ENCODE peak calls at places on chromosomes 13 and 19, in nine cellular contexts. H is ovary, C is thoracic aorta, P is left lung, B is neural progenitor cell, R is heart left ventricle, F is tibial nerve, S is GM23338, M is heart right ventricle. T is an unnamed sample.

GRCh38 chr13:43657485-43657884 is 129.3 kb downstream of the ENOX1 start:
- DNase-seq in H (no peak), C (no peak), P (no peak), B (no peak), R (no peak), F (no peak), S (no peak), M (no peak), T (no peak)

GRCh38 chr13:112145221-112146072 is 78.5 kb downstream of the SOX1 start:
- DNase-seq in H (no peak), C (no peak), P (no peak), B (no peak), R (no peak), F (no peak), S (no peak), M (no peak), T (no peak)

GRCh38 chr13:98345103-98345899 is 168.2 kb upstream of the RNF113B start:
- DNase-seq in H (no peak), C (no peak), P (no peak), B (no peak), R (no peak), F (no peak), S (no peak), M (no peak), T (no peak)

GRCh38 chr13:75530536-75530935 is 7.1 kb downstream of the COMMD6 start:
- DNase-seq in H (no peak), C (no peak), P (no peak), B (no peak), R (no peak), F (no peak), S (no peak), M (no peak), T (no peak)

GRCh38 chr19:480016-480855 is 16.1 kb upstream of the MADCAM1 start:
- DNase-seq in H (peak), C (peak), P (peak), B (peak), R (peak), F (peak), S (peak), M (peak), T (peak)

GRCh38 chr19:23415561-23416191 is 20.4 kb upstream of the ZNF91 start:
- DNase-seq in H (no peak), C (no peak), P (peak), B (peak), R (peak), F (no peak), S (peak), M (peak), T (no peak)

GRCh38 chr19:7737215-7737614 is 5.3 kb upstream of the CLEC4G start:
- DNase-seq in H (no peak), C (no peak), P (no peak), B (no peak), R (no peak), F (no peak), S (peak), M (no peak), T (no peak)

GRCh38 chr19:38183227-38183914 is 40.7 kb downstream of the DPF1 start:
- DNase-seq in H (peak), C (no peak), P (no peak), B (peak), R (peak), F (no peak), S (peak), M (peak), T (peak)

GRCh38 chr19:38665950-38666661 is 18.7 kb downstream of the ACTN4 start:
- DNase-seq in H (peak), C (no peak), P (no peak), B (peak), R (peak), F (peak), S (peak), M (peak), T (no peak)

GRCh38 chr13:113547248-113547971 is 37.1 kb upstream of the TFDP1 start:
- DNase-seq in H (peak), C (no peak), P (peak), B (no peak), R (no peak), F (no peak), S (no peak), M (no peak), T (no peak)

GRCh38 chr13:84607614-84608013 is 725.3 kb upstream of the SLITRK1 start:
- DNase-seq in H (peak), C (peak), P (no peak), B (no peak), R (peak), F (no peak), S (no peak), M (no peak), T (peak)

GRCh38 chr13:48304132-48304876 is 753 bp downstream of the RB1 start:
- DNase-seq in H (peak), C (no peak), P (no peak), B (peak), R (peak), F (no peak), S (no peak), M (peak), T (peak)

GRCh38 chr13:77516342-77516789 is 19.1 kb upstream of the SCEL start:
- DNase-seq in H (no peak), C (no peak), P (no peak), B (no peak), R (no peak), F (no peak), S (peak), M (no peak), T (peak)

GRCh38 chr19:30722801-30723200 is 350.6 kb downstream of the ZNF536 start:
- DNase-seq in H (no peak), C (no peak), P (no peak), B (no peak), R (no peak), F (no peak), S (no peak), M (no peak), T (no peak)

GRCh38 chr19:44202470-44202869 is 9.9 kb upstream of the ZNF227 start:
- DNase-seq in H (no peak), C (no peak), P (no peak), B (no peak), R (no peak), F (no peak), S (no peak), M (no peak), T (peak)

GRCh38 chr13:111938743-111939142 is 128.2 kb upstream of the SOX1 start:
- DNase-seq in H (no peak), C (no peak), P (no peak), B (no peak), R (no peak), F (no peak), S (no peak), M (no peak), T (no peak)

GRCh38 chr13:94776956-94777355 is 64.6 kb upstream of the SOX21 start:
- DNase-seq in H (no peak), C (no peak), P (no peak), B (no peak), R (no peak), F (no peak), S (no peak), M (no peak), T (no peak)

GRCh38 chr19:12833747-12834417 is 497 bp downstream of the RTBDN start:
- DNase-seq in H (no peak), C (no peak), P (peak), B (peak), R (no peak), F (no peak), S (peak), M (peak), T (no peak)

GRCh38 chr13:58619396-58620113 is 988.0 kb downstream of the PCDH17 start:
- DNase-seq in H (no peak), C (no peak), P (no peak), B (peak), R (no peak), F (no peak), S (no peak), M (no peak), T (no peak)

GRCh38 chr13:76630629-76631028 is 255.6 kb downstream of the KCTD12 start:
- DNase-seq in H (no peak), C (no peak), P (no peak), B (no peak), R (no peak), F (no peak), S (no peak), M (no peak), T (no peak)

GRCh38 chr19:34265221-34265650 is 10.9 kb downstream of the GARRE1 start:
- DNase-seq in H (no peak), C (no peak), P (no peak), B (no peak), R (peak), F (no peak), S (peak), M (no peak), T (no peak)
- H3K27ac ChIP-seq in H (no peak), C (peak), P (peak), B (no peak), R (peak), F (no peak), S (peak), M (peak), T (no peak)

GRCh38 chr19:46493236-46494114 is 2.2 kb downstream of the PNMA8B start:
- DNase-seq in H (peak), C (no peak), P (peak), B (peak), R (no peak), F (no peak), S (peak), M (peak), T (no peak)

GRCh38 chr19:46492841-46493235 is 2.8 kb downstream of the PNMA8B start:
- DNase-seq in H (no peak), C (no peak), P (no peak), B (peak), R (no peak), F (no peak), S (peak), M (no peak), T (no peak)

GRCh38 chr19:46494936-46495788 is 505 bp downstream of the PNMA8B start:
- DNase-seq in H (no peak), C (no peak), P (peak), B (peak), R (no peak), F (no peak), S (peak), M (no peak), T (no peak)

GRCh38 chr19:46495789-46496099 is at the start of gene PNMA8B:
- DNase-seq in H (peak), C (no peak), P (peak), B (peak), R (peak), F (no peak), S (peak), M (peak), T (peak)

GRCh38 chr19:46494115-46494935 is 1.3 kb downstream of the PNMA8B start:
- DNase-seq in H (peak), C (no peak), P (peak), B (peak), R (no peak), F (no peak), S (peak), M (peak), T (no peak)
- H3K4me3 ChIP-seq in H (no peak), C (peak), P (peak), B (no peak), R (peak), F (peak), S (peak), M (peak), T (no peak)

GRCh38 chr19:14097532-14098151 is 7.1 kb upstream of the SAMD1 start:
- DNase-seq in H (no peak), C (no peak), P (no peak), B (no peak), R (no peak), F (no peak), S (peak), M (no peak), T (no peak)
- TF ChIP-seq CTCF in H (no peak), C (no peak), P (no peak), B (peak), R (peak), F (no peak), S (peak), M (peak), T (peak)

DNA sequence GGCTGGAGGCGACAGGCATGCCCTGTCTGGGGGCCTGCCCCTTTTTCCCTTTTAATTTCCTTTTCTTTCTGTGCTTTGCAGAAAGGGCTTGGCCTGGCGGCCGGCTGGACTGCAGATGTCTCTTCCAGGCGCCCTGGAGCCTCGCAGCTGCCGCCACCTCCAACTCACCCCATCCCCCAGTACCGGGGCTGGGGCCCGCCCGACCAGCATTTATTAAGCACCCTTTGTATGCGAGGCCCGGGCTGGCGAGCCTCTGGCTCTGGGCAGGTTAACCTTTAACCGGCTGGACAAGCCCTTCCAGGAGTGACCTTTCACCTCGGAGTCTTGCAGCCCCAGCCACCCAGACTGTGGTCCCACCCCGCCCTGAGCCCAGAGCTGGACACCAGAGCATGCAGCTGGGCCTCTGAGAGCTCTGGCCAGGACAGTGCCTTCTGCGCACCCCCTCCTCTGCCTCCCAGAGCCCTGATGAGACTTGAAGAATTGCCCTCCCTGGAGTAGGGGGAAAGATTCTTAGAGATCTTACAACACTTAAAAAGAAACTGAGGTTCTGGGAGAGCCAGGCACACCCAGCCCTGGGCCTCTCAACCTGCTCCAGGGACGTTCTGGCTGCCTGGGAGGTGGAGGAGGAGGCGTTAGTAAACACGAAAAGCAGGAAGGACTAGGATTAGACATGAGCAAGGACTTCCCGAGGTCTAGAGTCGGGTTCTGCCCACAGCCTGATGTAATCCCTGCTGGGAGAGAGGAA is 1.1 kb upstream of the NR2F6 start:
- DNase-seq in H (no peak), C (no peak), P (peak), B (no peak), R (no peak), F (peak), S (peak), M (peak), T (no peak)
- H3K27ac ChIP-seq in H (peak), C (peak), P (peak), B (no peak), R (peak), F (peak), S (peak), M (peak), T (no peak)

GRCh38 chr13:20706661-20707060 is 3.2 kb downstream of the IL17D start:
- DNase-seq in H (no peak), C (no peak), P (no peak), B (no peak), R (no peak), F (no peak), S (no peak), M (no peak), T (no peak)

GRCh38 chr13:20704459-20705069 is 1.1 kb downstream of the IL17D start:
- DNase-seq in H (peak), C (no peak), P (no peak), B (no peak), R (no peak), F (no peak), S (no peak), M (no peak), T (no peak)

GRCh38 chr13:20702945-20703784 is at the start of gene IL17D:
- DNase-seq in H (peak), C (no peak), P (peak), B (peak), R (no peak), F (no peak), S (peak), M (no peak), T (no peak)

GRCh38 chr13:20702530-20702929 is 969 bp upstream of the IL17D start:
- DNase-seq in H (no peak), C (no peak), P (no peak), B (no peak), R (no peak), F (no peak), S (no peak), M (no peak), T (no peak)

DNA sequence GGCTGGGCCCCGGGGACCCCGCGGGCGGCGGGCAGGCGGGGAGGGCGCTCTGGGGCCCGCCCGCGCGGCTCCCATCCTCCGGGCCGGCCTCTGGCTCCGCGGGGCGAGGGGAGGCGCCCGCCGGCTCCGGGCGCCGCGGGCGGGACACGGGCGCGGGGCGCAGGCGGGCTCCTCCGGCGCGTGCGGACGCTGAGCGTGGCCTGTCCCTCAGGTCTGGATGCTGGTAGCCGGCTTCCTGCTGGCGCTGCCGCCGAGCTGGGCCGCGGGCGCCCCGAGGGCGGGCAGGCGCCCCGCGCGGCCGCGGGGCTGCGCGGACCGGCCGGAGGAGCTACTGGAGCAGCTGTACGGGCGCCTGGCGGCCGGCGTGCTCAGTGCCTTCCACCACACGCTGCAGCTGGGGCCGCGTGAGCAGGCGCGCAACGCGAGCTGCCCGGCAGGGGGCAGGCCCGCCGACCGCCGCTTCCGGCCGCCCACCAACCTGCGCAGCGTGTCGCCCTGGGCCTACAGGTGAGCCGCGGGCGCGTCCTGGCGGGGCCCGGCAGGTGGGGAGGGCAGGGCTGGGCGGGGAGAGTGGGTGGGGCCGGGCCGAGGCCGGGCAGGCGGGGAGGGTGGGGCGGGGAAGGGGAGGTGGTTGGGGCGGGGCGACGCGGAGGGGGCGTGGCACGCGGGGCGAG is 423 bp downstream of the IL17D start:
- DNase-seq in H (peak), C (no peak), P (peak), B (peak), R (peak), F (peak), S (peak), M (peak), T (peak)
- H3K4me3 ChIP-seq in H (peak), C (peak), P (peak), B (peak), R (peak), F (no peak), S (peak), M (peak), T (peak)

GRCh38 chr13:28177877-28178276 is 39.5 kb downstream of the PAN3 start:
- DNase-seq in H (no peak), C (no peak), P (no peak), B (no peak), R (no peak), F (no peak), S (no peak), M (no peak), T (no peak)
- TF ChIP-seq CTCF in H (no peak), C (no peak), P (no peak), B (no peak), R (no peak), F (no peak), S (no peak), M (no peak), T (no peak)